ENCODE peak calls at places on chromosomes 11 and 22, in five cellular contexts. One of them, this sample, is unnamed.
A peak's percentile ranks its signal among the peaks of the same experiment; 100 is the strongest.

GRCh38 chr11:77035580-77035979 is 1.4 kb downstream of the B3GNT6 start:
- DNase-seq in HT1080: no peak
- DNase-seq in caudate nucleus: no peak
- DNase-seq in fibroblast of the aortic adventitia: no peak
- DNase-seq in stimulated activated CD4-positive, alpha-beta T cell treated with anti-CD3 and anti-CD28 coated beads, TNF-alpha, amount 100 ng/mL, for 48 hours: no peak
- DNase-seq in this sample: no peak

GRCh38 chr11:123135863-123136446 is 59.1 kb downstream of the CLMP start:
- DNase-seq in HT1080: no peak
- DNase-seq in caudate nucleus: no peak
- DNase-seq in fibroblast of the aortic adventitia: peak; percentile 91
- DNase-seq in stimulated activated CD4-positive, alpha-beta T cell treated with anti-CD3 and anti-CD28 coated beads, TNF-alpha, amount 100 ng/mL, for 48 hours: no peak
- DNase-seq in this sample: no peak

GRCh38 chr11:14454861-14455632 is 44.6 kb downstream of the COPB1 start:
- DNase-seq in HT1080: peak; percentile 59
- DNase-seq in caudate nucleus: no peak
- DNase-seq in fibroblast of the aortic adventitia: peak; percentile 59
- DNase-seq in stimulated activated CD4-positive, alpha-beta T cell treated with anti-CD3 and anti-CD28 coated beads, TNF-alpha, amount 100 ng/mL, for 48 hours: no peak
- DNase-seq in this sample: peak; percentile 23

GRCh38 chr11:115817844-115818565 is 313.8 kb upstream of the CADM1 start:
- DNase-seq in HT1080: no peak
- DNase-seq in caudate nucleus: no peak
- DNase-seq in fibroblast of the aortic adventitia: no peak
- DNase-seq in stimulated activated CD4-positive, alpha-beta T cell treated with anti-CD3 and anti-CD28 coated beads, TNF-alpha, amount 100 ng/mL, for 48 hours: no peak
- DNase-seq in this sample: no peak

GRCh38 chr22:44664149-44664548 is 37.9 kb upstream of the PRR5 start:
- DNase-seq in HT1080: no peak
- DNase-seq in caudate nucleus: peak; percentile 33
- DNase-seq in fibroblast of the aortic adventitia: no peak
- DNase-seq in stimulated activated CD4-positive, alpha-beta T cell treated with anti-CD3 and anti-CD28 coated beads, TNF-alpha, amount 100 ng/mL, for 48 hours: no peak
- DNase-seq in this sample: peak; percentile 57

GRCh38 chr22:50276143-50276542 is 6.0 kb upstream of the MAPK11 start:
- DNase-seq in HT1080: no peak
- DNase-seq in caudate nucleus: peak; percentile 82
- DNase-seq in fibroblast of the aortic adventitia: peak; percentile 33
- DNase-seq in stimulated activated CD4-positive, alpha-beta T cell treated with anti-CD3 and anti-CD28 coated beads, TNF-alpha, amount 100 ng/mL, for 48 hours: no peak
- DNase-seq in this sample: no peak

GRCh38 chr11:111329306-111330204 is 31.2 kb downstream of the POU2AF3 start:
- DNase-seq in HT1080: no peak
- DNase-seq in caudate nucleus: peak; percentile 10
- DNase-seq in fibroblast of the aortic adventitia: peak; percentile 82
- DNase-seq in stimulated activated CD4-positive, alpha-beta T cell treated with anti-CD3 and anti-CD28 coated beads, TNF-alpha, amount 100 ng/mL, for 48 hours: no peak
- DNase-seq in this sample: no peak

GRCh38 chr11:101477926-101478325 is 105.9 kb downstream of the TRPC6 start:
- DNase-seq in HT1080: no peak
- DNase-seq in caudate nucleus: no peak
- DNase-seq in fibroblast of the aortic adventitia: no peak
- DNase-seq in stimulated activated CD4-positive, alpha-beta T cell treated with anti-CD3 and anti-CD28 coated beads, TNF-alpha, amount 100 ng/mL, for 48 hours: no peak
- DNase-seq in this sample: no peak

GRCh38 chr11:68146010-68146540 is 24.9 kb upstream of the CHKA start:
- DNase-seq in HT1080: no peak
- DNase-seq in caudate nucleus: no peak
- DNase-seq in fibroblast of the aortic adventitia: no peak
- DNase-seq in stimulated activated CD4-positive, alpha-beta T cell treated with anti-CD3 and anti-CD28 coated beads, TNF-alpha, amount 100 ng/mL, for 48 hours: no peak
- DNase-seq in this sample: peak; percentile 54

GRCh38 chr22:47929646-47930185 is 1167.3 kb downstream of the TBC1D22A start:
- DNase-seq in HT1080: no peak
- DNase-seq in caudate nucleus: no peak
- DNase-seq in fibroblast of the aortic adventitia: no peak
- DNase-seq in stimulated activated CD4-positive, alpha-beta T cell treated with anti-CD3 and anti-CD28 coated beads, TNF-alpha, amount 100 ng/mL, for 48 hours: no peak
- DNase-seq in this sample: no peak

GRCh38 chr22:25564320-25564978 is at the start of gene GRK3:
- DNase-seq in HT1080: peak; percentile 53
- DNase-seq in caudate nucleus: no peak
- DNase-seq in fibroblast of the aortic adventitia: peak; percentile 15
- DNase-seq in stimulated activated CD4-positive, alpha-beta T cell treated with anti-CD3 and anti-CD28 coated beads, TNF-alpha, amount 100 ng/mL, for 48 hours: peak; percentile 33
- DNase-seq in this sample: peak; percentile 44

GRCh38 chr22:31752096-31752847 is 1.5 kb upstream of the DEPDC5 start:
- DNase-seq in HT1080: no peak
- DNase-seq in caudate nucleus: no peak
- DNase-seq in fibroblast of the aortic adventitia: peak; percentile 32
- DNase-seq in stimulated activated CD4-positive, alpha-beta T cell treated with anti-CD3 and anti-CD28 coated beads, TNF-alpha, amount 100 ng/mL, for 48 hours: no peak
- DNase-seq in this sample: no peak

GRCh38 chr11:69504127-69504526 is 22.7 kb downstream of the LINC01488 start:
- DNase-seq in HT1080: no peak
- DNase-seq in caudate nucleus: no peak
- DNase-seq in fibroblast of the aortic adventitia: no peak
- DNase-seq in stimulated activated CD4-positive, alpha-beta T cell treated with anti-CD3 and anti-CD28 coated beads, TNF-alpha, amount 100 ng/mL, for 48 hours: no peak
- DNase-seq in this sample: no peak

GRCh38 chr11:64097468-64098317 is 62.0 kb downstream of the FLRT1 start:
- DNase-seq in HT1080: no peak
- DNase-seq in caudate nucleus: peak; percentile 29
- DNase-seq in fibroblast of the aortic adventitia: no peak
- DNase-seq in stimulated activated CD4-positive, alpha-beta T cell treated with anti-CD3 and anti-CD28 coated beads, TNF-alpha, amount 100 ng/mL, for 48 hours: no peak
- DNase-seq in this sample: no peak

GRCh38 chr11:64608636-64609035 is 17.6 kb downstream of the SLC22A12 start:
- DNase-seq in HT1080: no peak
- DNase-seq in caudate nucleus: no peak
- DNase-seq in fibroblast of the aortic adventitia: no peak
- DNase-seq in stimulated activated CD4-positive, alpha-beta T cell treated with anti-CD3 and anti-CD28 coated beads, TNF-alpha, amount 100 ng/mL, for 48 hours: no peak
- DNase-seq in this sample: no peak

GRCh38 chr11:44600739-44601416 is 35.4 kb downstream of the CD82 start:
- DNase-seq in HT1080: no peak
- DNase-seq in caudate nucleus: no peak
- DNase-seq in fibroblast of the aortic adventitia: no peak
- DNase-seq in stimulated activated CD4-positive, alpha-beta T cell treated with anti-CD3 and anti-CD28 coated beads, TNF-alpha, amount 100 ng/mL, for 48 hours: no peak
- DNase-seq in this sample: no peak

GRCh38 chr11:120186799-120187591 is 23.8 kb upstream of the OAF start:
- DNase-seq in HT1080: peak; percentile 28
- DNase-seq in caudate nucleus: no peak
- DNase-seq in fibroblast of the aortic adventitia: no peak
- DNase-seq in stimulated activated CD4-positive, alpha-beta T cell treated with anti-CD3 and anti-CD28 coated beads, TNF-alpha, amount 100 ng/mL, for 48 hours: no peak
- DNase-seq in this sample: no peak

GRCh38 chr11:78711732-78712131 is 137.1 kb upstream of the NARS2 start:
- DNase-seq in HT1080: no peak
- DNase-seq in caudate nucleus: no peak
- DNase-seq in fibroblast of the aortic adventitia: no peak
- DNase-seq in stimulated activated CD4-positive, alpha-beta T cell treated with anti-CD3 and anti-CD28 coated beads, TNF-alpha, amount 100 ng/mL, for 48 hours: no peak
- DNase-seq in this sample: no peak

GRCh38 chr11:64969209-64969608 is 2.7 kb downstream of the MAJIN start:
- DNase-seq in HT1080: peak; percentile 79
- DNase-seq in caudate nucleus: no peak
- DNase-seq in fibroblast of the aortic adventitia: peak; percentile 6
- DNase-seq in stimulated activated CD4-positive, alpha-beta T cell treated with anti-CD3 and anti-CD28 coated beads, TNF-alpha, amount 100 ng/mL, for 48 hours: no peak
- DNase-seq in this sample: peak; percentile 37

GRCh38 chr11:117160826-117161225 is 16.7 kb downstream of the PAFAH1B2 start:
- DNase-seq in HT1080: no peak
- DNase-seq in caudate nucleus: no peak
- DNase-seq in fibroblast of the aortic adventitia: no peak
- DNase-seq in stimulated activated CD4-positive, alpha-beta T cell treated with anti-CD3 and anti-CD28 coated beads, TNF-alpha, amount 100 ng/mL, for 48 hours: no peak
- DNase-seq in this sample: no peak

GRCh38 chr11:86459682-86460460 is 85.2 kb downstream of the CCDC81 start:
- DNase-seq in HT1080: peak; percentile 98
- DNase-seq in caudate nucleus: no peak
- DNase-seq in fibroblast of the aortic adventitia: peak; percentile 95
- DNase-seq in stimulated activated CD4-positive, alpha-beta T cell treated with anti-CD3 and anti-CD28 coated beads, TNF-alpha, amount 100 ng/mL, for 48 hours: no peak
- DNase-seq in this sample: peak; percentile 78

GRCh38 chr11:4546876-4547275 is 1.9 kb downstream of the OR52M1 start:
- DNase-seq in HT1080: no peak
- DNase-seq in caudate nucleus: no peak
- DNase-seq in fibroblast of the aortic adventitia: no peak
- DNase-seq in stimulated activated CD4-positive, alpha-beta T cell treated with anti-CD3 and anti-CD28 coated beads, TNF-alpha, amount 100 ng/mL, for 48 hours: no peak
- DNase-seq in this sample: no peak

GRCh38 chr11:124798991-124799383 is 1.2 kb downstream of the MSANTD2 start:
- DNase-seq in HT1080: peak; percentile 81
- DNase-seq in caudate nucleus: no peak
- DNase-seq in fibroblast of the aortic adventitia: peak; percentile 81
- DNase-seq in stimulated activated CD4-positive, alpha-beta T cell treated with anti-CD3 and anti-CD28 coated beads, TNF-alpha, amount 100 ng/mL, for 48 hours: no peak
- DNase-seq in this sample: peak; percentile 88

GRCh38 chr22:26399288-26399687 is 29.8 kb upstream of the ASPHD2 start:
- DNase-seq in HT1080: no peak
- DNase-seq in caudate nucleus: no peak
- DNase-seq in fibroblast of the aortic adventitia: peak; percentile 42
- DNase-seq in stimulated activated CD4-positive, alpha-beta T cell treated with anti-CD3 and anti-CD28 coated beads, TNF-alpha, amount 100 ng/mL, for 48 hours: no peak
- DNase-seq in this sample: no peak

GRCh38 chr11:62201376-62201775 is 7.1 kb upstream of the SCGB2A1 start:
- DNase-seq in HT1080: no peak
- DNase-seq in caudate nucleus: no peak
- DNase-seq in fibroblast of the aortic adventitia: no peak
- DNase-seq in stimulated activated CD4-positive, alpha-beta T cell treated with anti-CD3 and anti-CD28 coated beads, TNF-alpha, amount 100 ng/mL, for 48 hours: no peak
- DNase-seq in this sample: no peak

GRCh38 chr22:36160499-36160942 is at the start of gene APOL3:
- DNase-seq in HT1080: peak; percentile 22
- DNase-seq in caudate nucleus: no peak
- DNase-seq in fibroblast of the aortic adventitia: peak; percentile 90
- DNase-seq in stimulated activated CD4-positive, alpha-beta T cell treated with anti-CD3 and anti-CD28 coated beads, TNF-alpha, amount 100 ng/mL, for 48 hours: no peak
- DNase-seq in this sample: peak; percentile 43

GRCh38 chr11:32379714-32380113 is 55.6 kb downstream of the WT1 start:
- DNase-seq in HT1080: no peak
- DNase-seq in caudate nucleus: no peak
- DNase-seq in fibroblast of the aortic adventitia: no peak
- DNase-seq in stimulated activated CD4-positive, alpha-beta T cell treated with anti-CD3 and anti-CD28 coated beads, TNF-alpha, amount 100 ng/mL, for 48 hours: no peak
- DNase-seq in this sample: no peak